ENCODE peak calls at places on chromosome 3, in five cellular contexts. Q is HS-5; O is brain microvascular endothelial cell; T is activated CD8-positive, alpha-beta memory T cell treated with anti-CD3 and anti-CD28 coated beads for 48 hours; D is HTR-8/SVneo. S is an unnamed sample.

GRCh38 chr3:87082806-87083440 is 92.0 kb upstream of the VGLL3 start:
- DNase-seq in D (peak; percentile 52), Q (no peak), T (no peak), O (peak; percentile 52), S (peak; percentile 72)

GRCh38 chr3:111668912-111669488 is 73.9 kb upstream of the ZBED2 start:
- DNase-seq in Q (no peak), O (no peak), D (peak; percentile 63), T (no peak), S (peak; percentile 67)

GRCh38 chr3:141402476-141403171 is 34.3 kb downstream of the ZBTB38 start:
- DNase-seq in Q (no peak), T (no peak), O (peak; percentile 56), D (peak; percentile 46), S (no peak)

GRCh38 chr3:189353988-189354735 is 182.4 kb downstream of the TPRG1 start:
- DNase-seq in T (no peak), D (no peak), O (no peak), Q (no peak), S (peak; percentile 78)

GRCh38 chr3:98259707-98260106 is 4.3 kb upstream of the OR5H6 start:
- DNase-seq in D (no peak), O (no peak), T (no peak), Q (no peak), S (peak; percentile 15)

GRCh38 chr3:49339593-49339946 is 283 bp downstream of the USP4 start:
- DNase-seq in Q (no peak), T (peak; percentile 7), O (no peak), D (no peak), S (no peak)

GRCh38 chr3:100615684-100616083 is 6.3 kb downstream of the ADGRG7 start:
- DNase-seq in O (peak; percentile 30), Q (no peak), T (no peak), D (no peak), S (peak; percentile 12)

GRCh38 chr3:115518100-115518852 is 105.0 kb upstream of the GAP43 start:
- DNase-seq in Q (peak; percentile 74), O (peak; percentile 71), D (peak; percentile 10), T (no peak), S (peak; percentile 87)

GRCh38 chr3:97057365-97057764 is 243.0 kb downstream of the EPHA6 start:
- DNase-seq in D (no peak), O (no peak), T (no peak), Q (no peak), S (no peak)

GRCh38 chr3:14452676-14453367 is 50.4 kb downstream of the SLC6A6 start:
- DNase-seq in D (no peak), T (no peak), Q (peak; percentile 67), O (peak; percentile 94), S (peak; percentile 91)

GRCh38 chr3:44339181-44339741 is 695 bp downstream of the TCAIM start:
- DNase-seq in Q (no peak), T (no peak), O (no peak), D (no peak), S (no peak)

GRCh38 chr3:76107935-76108570 is 322.7 kb upstream of the ZNF717 start:
- DNase-seq in T (no peak), O (peak; percentile 67), Q (no peak), D (peak; percentile 22), S (peak; percentile 56)

GRCh38 chr3:123816673-123817207 is 67.4 kb downstream of the MYLK start:
- DNase-seq in D (peak; percentile 49), O (peak; percentile 58), T (no peak), Q (peak; percentile 74), S (no peak)

GRCh38 chr3:67654099-67654831 is at the start of gene SUCLG2:
- DNase-seq in Q (peak; percentile 42), D (peak; percentile 64), O (peak; percentile 83), T (peak; percentile 69), S (peak; percentile 57)

GRCh38 chr3:148991219-148992026 is at the start of gene GYG1:
- DNase-seq in D (peak; percentile 65), O (peak; percentile 46), Q (no peak), T (peak; percentile 61), S (peak; percentile 62)

S was measured in bronchial epithelial cell.